ENCODE peak calls at places on chromosomes 6 and 20, in nine cellular contexts. Q is T-helper 2 cell, W is H9, Z is Panc1, H is cardiac muscle cell, G is astrocyte of the spinal cord, X is Peyer's patch, K is adipocyte, J is small intestine. T is an unnamed sample.
A peak's percentile ranks its signal among the peaks of the same experiment; 100 is the strongest.

GRCh38 chr6:145453376-145453775 is 281.9 kb downstream of the EPM2A start:
- DNase-seq in Q (no peak), W (no peak), Z (no peak), H (no peak), G (no peak), X (no peak), K (peak; percentile 33), J (no peak), T (no peak)

GRCh38 chr6:101462576-101462975 is 69.1 kb downstream of the GRIK2 start:
- DNase-seq in Q (no peak), W (no peak), Z (no peak), H (no peak), G (no peak), X (no peak), K (peak; percentile 45), J (no peak), T (no peak)

GRCh38 chr6:29917843-29918242 is 24.5 kb upstream of the HLA-A start:
- DNase-seq in Q (no peak), W (no peak), Z (no peak), H (no peak), G (no peak), X (no peak), K (no peak), J (no peak), T (no peak)

GRCh38 chr6:119757467-119757866 is 407.9 kb upstream of the MAN1A1 start:
- DNase-seq in Q (no peak), W (no peak), Z (no peak), H (no peak), G (no peak), X (no peak), K (no peak), J (no peak), T (no peak)

GRCh38 chr6:73548458-73549446 is 27.9 kb upstream of the EEF1A1 start:
- DNase-seq in Q (no peak), W (no peak), Z (no peak), H (no peak), G (no peak), X (no peak), K (no peak), J (no peak), T (no peak)

GRCh38 chr6:134721095-134721400 is 228.9 kb downstream of the ALDH8A1 start:
- DNase-seq in Q (no peak), W (no peak), Z (no peak), H (no peak), G (no peak), X (no peak), K (no peak), J (no peak), T (no peak)

GRCh38 chr6:159529820-159530405 is 163.1 kb downstream of the SOD2 start:
- DNase-seq in Q (no peak), W (no peak), Z (no peak), H (no peak), G (no peak), X (no peak), K (no peak), J (no peak), T (no peak)

GRCh38 chr20:13279171-13279570 is 58.1 kb downstream of the ISM1 start:
- DNase-seq in Q (no peak), W (no peak), Z (no peak), H (no peak), G (no peak), X (no peak), K (peak; percentile 19), J (no peak), T (no peak)

GRCh38 chr20:38165089-38165965 is at the start of gene TGM2:
- DNase-seq in Q (peak; percentile 12), W (peak; percentile 71), Z (peak; percentile 52), H (peak; percentile 91), G (peak; percentile 67), X (peak; percentile 90), K (peak; percentile 93), J (peak; percentile 88), T (no peak)

GRCh38 chr20:37185681-37186080 is 6.3 kb upstream of the MROH8 start:
- DNase-seq in Q (no peak), W (no peak), Z (no peak), H (no peak), G (no peak), X (no peak), K (no peak), J (no peak), T (no peak)

GRCh38 chr6:8219352-8219943 is 117.1 kb upstream of the EEF1E1 start:
- DNase-seq in Q (no peak), W (no peak), Z (peak; percentile 32), H (peak; percentile 67), G (peak; percentile 61), X (no peak), K (peak; percentile 89), J (peak; percentile 49), T (no peak)

GRCh38 chr20:32538526-32538918 is 46.6 kb downstream of the NOL4L start:
- DNase-seq in Q (no peak), W (peak; percentile 46), Z (no peak), H (peak; percentile 58), G (no peak), X (no peak), K (peak; percentile 40), J (no peak), T (no peak)

GRCh38 chr6:107957165-107957908 is 671 bp downstream of the SEC63 start:
- DNase-seq in Q (peak; percentile 48), W (peak; percentile 38), Z (no peak), H (peak; percentile 57), G (peak; percentile 77), X (peak; percentile 59), K (peak; percentile 90), J (peak; percentile 54), T (peak; percentile 86)

GRCh38 chr6:119442776-119443184 is 93.2 kb upstream of the MAN1A1 start:
- DNase-seq in Q (no peak), W (no peak), Z (no peak), H (no peak), G (no peak), X (no peak), K (no peak), J (no peak), T (no peak)

GRCh38 chr20:9912858-9913434 is 74.1 kb upstream of the PAK5 start:
- DNase-seq in Q (peak; percentile 4), W (peak; percentile 45), Z (peak; percentile 20), H (peak; percentile 40), G (peak; percentile 57), X (no peak), K (peak; percentile 77), J (peak; percentile 33), T (no peak)

GRCh38 chr6:168937061-168937460 is 316.6 kb downstream of the THBS2 start:
- DNase-seq in Q (no peak), W (no peak), Z (no peak), H (no peak), G (no peak), X (no peak), K (peak; percentile 85), J (no peak), T (no peak)

GRCh38 chr6:154981071-154981373 is 14.1 kb upstream of the TIAM2 start:
- DNase-seq in Q (no peak), W (no peak), Z (no peak), H (no peak), G (no peak), X (no peak), K (no peak), J (peak; percentile 92), T (no peak)

GRCh38 chr20:59448828-59449444 is 148.5 kb downstream of the EDN3 start:
- DNase-seq in Q (no peak), W (no peak), Z (no peak), H (no peak), G (no peak), X (no peak), K (peak; percentile 20), J (no peak), T (no peak)

GRCh38 chr6:12359051-12359450 is 68.9 kb downstream of the EDN1 start:
- DNase-seq in Q (no peak), W (no peak), Z (no peak), H (no peak), G (no peak), X (no peak), K (no peak), J (no peak), T (no peak)

GRCh38 chr20:59646487-59646886 is 42.1 kb downstream of the PHACTR3 start:
- DNase-seq in Q (no peak), W (no peak), Z (no peak), H (no peak), G (no peak), X (no peak), K (no peak), J (no peak), T (peak; percentile 68)

GRCh38 chr20:4973330-4974097 is 27.8 kb downstream of the SLC23A2 start:
- DNase-seq in Q (no peak), W (no peak), Z (peak; percentile 74), H (no peak), G (peak; percentile 66), X (peak; percentile 57), K (peak; percentile 82), J (peak; percentile 75), T (no peak)

GRCh38 chr20:25584905-25585704 is at the start of gene NINL:
- DNase-seq in Q (peak; percentile 25), W (peak; percentile 89), Z (no peak), H (peak; percentile 91), G (peak; percentile 55), X (peak; percentile 80), K (peak; percentile 83), J (peak; percentile 71), T (peak; percentile 89)

GRCh38 chr6:17705428-17705777 is 1.3 kb downstream of the NUP153 start:
- DNase-seq in Q (no peak), W (no peak), Z (no peak), H (peak; percentile 43), G (peak; percentile 75), X (no peak), K (peak; percentile 89), J (no peak), T (no peak)

GRCh38 chr6:154931741-154932424 is 63.2 kb upstream of the TIAM2 start:
- DNase-seq in Q (no peak), W (no peak), Z (no peak), H (no peak), G (peak; percentile 35), X (no peak), K (peak; percentile 84), J (no peak), T (no peak)

GRCh38 chr6:113820751-113821150 is 36.4 kb upstream of the MARCKS start:
- DNase-seq in Q (no peak), W (no peak), Z (no peak), H (no peak), G (no peak), X (no peak), K (no peak), J (no peak), T (no peak)

GRCh38 chr20:60749804-60750602 is 502.1 kb upstream of the CDH4 start:
- DNase-seq in Q (no peak), W (peak; percentile 76), Z (no peak), H (no peak), G (no peak), X (no peak), K (no peak), J (no peak), T (no peak)

GRCh38 chr20:2729791-2730190 is 37.2 kb downstream of the EBF4 start:
- DNase-seq in Q (no peak), W (no peak), Z (no peak), H (no peak), G (no peak), X (no peak), K (peak; percentile 25), J (no peak), T (no peak)

GRCh38 chr6:157666721-157667120 is 156.3 kb upstream of the SNX9 start:
- DNase-seq in Q (no peak), W (no peak), Z (no peak), H (no peak), G (no peak), X (no peak), K (no peak), J (no peak), T (no peak)

GRCh38 chr20:3238616-3239025 is 369 bp downstream of the SLC4A11 start:
- DNase-seq in Q (peak; percentile 24), W (peak; percentile 60), Z (no peak), H (no peak), G (no peak), X (peak; percentile 56), K (peak; percentile 76), J (peak; percentile 10), T (no peak)

GRCh38 chr6:158597565-158597964 is 37.7 kb downstream of the TMEM181 start:
- DNase-seq in Q (no peak), W (no peak), Z (no peak), H (no peak), G (no peak), X (no peak), K (no peak), J (no peak), T (no peak)

GRCh38 chr6:93621400-93621799 is 202.0 kb upstream of the EPHA7 start:
- DNase-seq in Q (no peak), W (no peak), Z (no peak), H (no peak), G (no peak), X (no peak), K (no peak), J (no peak), T (no peak)

T was measured in osteocyte.